ENCODE peak calls at places on chromosomes 3 and 15, in ten cellular contexts. U, X, V, O, R, I, T, Q, J and P are unnamed samples.

GRCh38 chr3:174215426-174215825 is 643.7 kb upstream of the NAALADL2 start:
- DNase-seq in V (no peak), X (no peak), T (no peak), J (no peak), R (peak), Q (no peak), U (no peak), I (no peak), O (no peak), P (no peak)

GRCh38 chr3:187610926-187611545 is 59.2 kb downstream of the SST start:
- DNase-seq in V (no peak), R (peak), O (no peak), I (no peak), Q (no peak), U (no peak), J (no peak), T (no peak), X (no peak), P (no peak)

GRCh38 chr3:18988619-18989229 is 159.6 kb upstream of the KCNH8 start:
- DNase-seq in T (no peak), Q (no peak), X (no peak), O (peak), U (peak), I (no peak), R (no peak), V (peak), J (no peak), P (peak)

GRCh38 chr15:41401904-41402267 is 410 bp downstream of the NDUFAF1 start:
- DNase-seq in T (no peak), I (no peak), V (peak), O (no peak), X (no peak), Q (no peak), R (no peak), U (no peak), J (no peak), P (no peak)

GRCh38 chr3:134794950-134795775 is at the start of gene EPHB1:
- DNase-seq in Q (peak), U (peak), R (peak), J (peak), V (peak), T (peak), X (peak), I (peak), O (peak), P (peak)

GRCh38 chr3:128309026-128309425 is 155.7 kb downstream of the EEFSEC start:
- DNase-seq in X (peak), O (no peak), V (no peak), I (no peak), Q (no peak), J (peak), R (no peak), T (no peak), U (no peak), P (no peak)

GRCh38 chr3:119279101-119279554 is 15.1 kb upstream of the ARHGAP31 start:
- DNase-seq in J (no peak), U (no peak), T (no peak), O (no peak), V (no peak), X (peak), R (no peak), I (no peak), Q (no peak), P (no peak)

GRCh38 chr3:42827654-42828053 is 18.4 kb downstream of the ACKR2 start:
- DNase-seq in U (no peak), V (no peak), J (no peak), T (no peak), R (no peak), O (no peak), I (no peak), Q (no peak), X (no peak), P (no peak)